ENCODE peak calls at places on chromosomes 5 and 9, in eight cellular contexts. X is fibroblast of lung, R is astrocyte, Y is HepG2, C is A673, S is HCT116, U is neural progenitor cell, W is GM23248. K is an unnamed sample.

GRCh38 chr5:119070828-119071572 is at the start of gene DMXL1:
- DNase-seq in X (peak; percentile 99), R (peak; percentile 98), Y (peak; percentile 98), C (peak; percentile 99), S (peak; percentile 99), U (peak; percentile 99), W (peak; percentile 99), K (peak; percentile 100)

GRCh38 chr9:26723486-26723885 is 169.1 kb downstream of the CAAP1 start:
- DNase-seq in X (no peak), R (no peak), Y (peak; percentile 20), C (peak; percentile 29), S (peak; percentile 55), U (peak; percentile 83), W (peak; percentile 44), K (no peak)

GRCh38 chr9:69900406-69900805 is 79.8 kb downstream of the CFAP95 start:
- DNase-seq in X (peak; percentile 81), R (peak; percentile 68), Y (no peak), C (no peak), S (no peak), U (no peak), W (peak; percentile 65), K (no peak)

GRCh38 chr9:91500509-91501011 is 76.9 kb upstream of the NFIL3 start:
- DNase-seq in X (peak; percentile 96), R (peak; percentile 96), Y (no peak), C (peak; percentile 11), S (peak; percentile 40), U (no peak), W (peak; percentile 95), K (no peak)

GRCh38 chr9:95127249-95128176 is 190.0 kb downstream of the FANCC start:
- DNase-seq in X (peak; percentile 70), R (peak; percentile 52), Y (peak; percentile 53), C (peak; percentile 82), S (peak; percentile 29), U (peak; percentile 92), W (peak; percentile 94), K (peak; percentile 69)

GRCh38 chr5:80619081-80619480 is 35.4 kb upstream of the MSH3 start:
- DNase-seq in X (no peak), R (no peak), Y (no peak), C (no peak), S (no peak), U (no peak), W (no peak), K (no peak)

GRCh38 chr5:39473156-39473779 is 48.5 kb upstream of the DAB2 start:
- DNase-seq in X (peak; percentile 89), R (peak; percentile 88), Y (no peak), C (no peak), S (no peak), U (no peak), W (peak; percentile 76), K (no peak)

GRCh38 chr9:15873573-15874177 is 320.8 kb downstream of the CCDC171 start:
- DNase-seq in X (peak; percentile 59), R (peak; percentile 47), Y (peak; percentile 33), C (peak; percentile 67), S (peak; percentile 24), U (peak; percentile 63), W (peak; percentile 75), K (peak; percentile 48)

GRCh38 chr5:178114325-178115135 is 1.2 kb downstream of the N4BP3 start:
- DNase-seq in X (no peak), R (no peak), Y (no peak), C (no peak), S (no peak), U (peak; percentile 67), W (peak; percentile 27), K (no peak)

GRCh38 chr9:70389642-70390266 is 24.7 kb downstream of the KLF9 start:
- DNase-seq in X (peak; percentile 57), R (peak; percentile 46), Y (no peak), C (no peak), S (no peak), U (peak; percentile 26), W (peak; percentile 76), K (no peak)

GRCh38 chr5:150486402-150487198 is 21.3 kb upstream of the NDST1 start:
- DNase-seq in X (peak; percentile 65), R (peak; percentile 50), Y (peak; percentile 71), C (peak; percentile 69), S (peak; percentile 46), U (peak; percentile 90), W (peak; percentile 70), K (peak; percentile 56)
- TF ChIP-seq EZH2 in X (no peak), R (no peak), Y (no peak), C (no peak), S (no peak), U (no peak), W (no peak), K (no peak)

DNA sequence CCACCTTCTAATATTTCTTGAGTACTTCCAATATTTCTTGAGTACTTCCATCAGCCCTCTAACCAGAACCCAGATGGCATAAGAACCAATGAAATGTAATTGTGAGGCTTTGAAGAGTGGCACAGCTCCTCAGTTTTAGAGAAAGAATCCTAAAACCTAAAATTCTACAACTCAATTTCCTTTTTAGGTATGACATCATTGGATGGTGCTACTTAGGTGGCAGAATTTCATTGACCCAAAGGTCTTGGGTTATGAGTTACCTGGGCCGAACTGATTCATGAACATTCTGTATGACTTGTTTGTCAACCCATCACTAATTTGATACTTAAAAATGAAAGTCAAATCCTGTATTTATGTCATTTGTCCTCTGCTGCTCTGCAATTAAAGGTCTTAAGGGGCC is 13.1 kb downstream of the HMGCS1 start:
- DNase-seq in X (no peak), R (no peak), Y (no peak), C (no peak), S (no peak), U (no peak), W (no peak), K (no peak)
- H3K36me3 ChIP-seq in X (peaks cover 7% of the 10 kb centered on the region), R (peaks cover 42% of the 10 kb centered on the region), Y (peaks cover 84% of the 10 kb centered on the region), C (peaks cover 91% of the 10 kb centered on the region), S (peaks cover 20% of the 10 kb centered on the region), U (peaks cover 30% of the 10 kb centered on the region), W (peaks cover 30% of the 10 kb centered on the region), K (peaks cover 15% of the 10 kb centered on the region)

DNA sequence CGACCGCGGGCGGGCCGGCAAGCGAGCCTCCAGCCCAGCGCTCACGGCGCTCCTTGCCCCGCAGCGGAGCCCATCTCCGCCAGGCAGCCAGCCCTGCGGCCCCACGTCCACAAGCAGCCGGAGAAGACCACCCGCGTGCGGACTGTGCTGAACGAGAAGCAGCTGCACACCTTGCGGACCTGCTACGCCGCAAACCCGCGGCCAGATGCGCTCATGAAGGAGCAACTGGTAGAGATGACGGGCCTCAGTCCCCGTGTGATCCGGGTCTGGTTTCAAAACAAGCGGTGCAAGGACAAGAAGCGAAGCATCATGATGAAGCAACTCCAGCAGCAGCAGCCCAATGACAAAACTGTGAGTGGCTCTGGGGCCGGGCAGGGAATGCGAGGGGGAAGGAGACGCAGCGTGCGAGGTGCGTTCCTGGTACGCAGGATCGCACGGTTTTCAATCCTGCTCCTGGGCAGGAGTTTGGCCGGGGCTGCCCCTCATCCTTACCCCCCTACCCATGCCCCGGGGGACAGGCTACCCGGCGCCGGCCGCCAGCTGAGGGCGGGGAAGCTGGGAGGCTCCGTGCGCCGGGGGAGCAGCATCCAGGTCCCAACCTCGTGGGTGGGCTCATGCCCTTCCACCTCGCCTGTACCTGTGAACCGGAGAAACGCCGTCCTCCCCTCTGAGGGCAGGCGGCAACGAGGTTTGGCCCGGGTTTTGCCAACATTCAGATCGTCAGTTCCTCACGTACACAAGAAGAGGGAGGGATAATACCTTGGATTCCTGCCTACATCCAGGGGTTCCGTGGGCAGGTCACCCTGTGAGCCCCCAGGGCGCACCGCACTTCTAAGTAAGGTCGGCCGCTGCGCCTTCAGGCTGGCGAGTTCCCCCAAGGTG is 6.6 kb downstream of the ISL1 start:
- DNase-seq in X (no peak), R (no peak), Y (no peak), C (no peak), S (no peak), U (no peak), W (peak; percentile 38), K (no peak)
- TF ChIP-seq EZH2 in X (no peak), R (peak; percentile 72), Y (no peak), C (no peak), S (no peak), U (peak; percentile 95), W (peak; percentile 58), K (no peak)

DNA sequence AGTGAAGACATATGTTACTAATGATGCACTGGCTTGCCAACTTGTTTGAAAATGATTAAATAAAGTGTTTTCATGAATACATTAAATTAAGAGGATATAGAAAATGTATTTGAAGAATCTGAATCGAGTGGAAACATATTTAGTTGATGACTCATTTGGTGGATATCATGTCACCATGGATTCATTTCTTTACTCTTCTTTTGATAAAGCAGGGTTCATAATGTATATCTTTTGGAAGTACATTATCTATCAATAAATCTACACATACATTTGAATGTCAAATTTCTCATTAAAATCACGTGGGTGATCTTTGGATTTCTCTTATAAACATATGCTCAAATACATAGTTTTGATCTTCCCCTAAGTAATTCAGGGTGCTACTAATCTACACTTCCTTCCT is 1148.1 kb upstream of the ACO1 start:
- DNase-seq in X (no peak), R (no peak), Y (no peak), C (peak; percentile 2), S (no peak), U (no peak), W (no peak), K (no peak)
- H3K36me3 ChIP-seq in X (no peaks in the 10 kb centered on the region), R (no peaks in the 10 kb centered on the region), Y (no peaks in the 10 kb centered on the region), C (no peaks in the 10 kb centered on the region), S (no peaks in the 10 kb centered on the region), U (no peaks in the 10 kb centered on the region), W (no peaks in the 10 kb centered on the region), K (no peaks in the 10 kb centered on the region)

GRCh38 chr9:129173296-129174101 is 4.6 kb downstream of the IER5L start:
- DNase-seq in X (peak; percentile 26), R (no peak), Y (no peak), C (no peak), S (no peak), U (peak; percentile 37), W (peak; percentile 58), K (no peak)
- TF ChIP-seq EZH2 in X (no peak), R (no peak), Y (peak; percentile 56), C (no peak), S (no peak), U (no peak), W (no peak), K (no peak)

DNA sequence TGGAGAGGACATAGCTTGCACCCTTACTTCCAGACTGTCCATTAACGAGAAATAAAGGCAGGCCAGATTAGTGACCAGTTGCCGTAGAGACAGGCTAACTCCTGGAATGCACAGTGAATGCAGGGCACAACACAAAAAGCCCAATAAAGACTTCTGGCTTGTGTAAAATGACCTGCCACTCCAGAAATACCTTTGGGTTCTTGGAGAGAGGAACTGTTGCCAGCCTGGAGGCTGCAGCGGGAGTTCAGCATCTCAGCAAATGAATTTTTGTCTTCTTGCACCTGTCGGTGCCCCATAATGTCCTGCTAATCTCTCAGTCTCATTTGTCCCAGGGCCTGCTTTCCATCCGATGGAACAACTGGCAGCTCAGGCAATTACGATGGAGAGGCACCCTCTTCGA is 538.9 kb upstream of the ZNF462 start:
- DNase-seq in X (no peak), R (no peak), Y (no peak), C (no peak), S (no peak), U (peak; percentile 24), W (no peak), K (no peak)
- H3K36me3 ChIP-seq in X (no peaks in the 10 kb centered on the region), R (no peaks in the 10 kb centered on the region), Y (no peaks in the 10 kb centered on the region), C (no peaks in the 10 kb centered on the region), S (no peaks in the 10 kb centered on the region), U (no peaks in the 10 kb centered on the region), W (no peaks in the 10 kb centered on the region), K (no peaks in the 10 kb centered on the region)

GRCh38 chr5:170504598-170505266 is 912 bp downstream of the KCNIP1 start:
- DNase-seq in X (no peak), R (no peak), Y (no peak), C (no peak), S (no peak), U (no peak), W (no peak), K (no peak)
- TF ChIP-seq EZH2 in X (no peak), R (no peak), Y (no peak), C (no peak), S (no peak), U (peak; percentile 1), W (no peak), K (no peak)